ENCODE peak calls at places on chromosomes 7 and 10, in five cellular contexts. M is kidney epithelial cell, G is MCF 10A, B is astrocyte, Y is cardiac fibroblast. N is an unnamed sample.

GRCh38 chr7:101598981-101599681 is 30.0 kb downstream of the MYL10 start:
- DNase-seq in M (no peak), G (no peak), B (no peak), Y (no peak), N (no peak)

GRCh38 chr7:106053109-106053508 is 59.0 kb downstream of the SYPL1 start:
- DNase-seq in M (no peak), G (no peak), B (no peak), Y (no peak), N (no peak)

GRCh38 chr10:13797171-13797570 is 210.4 kb downstream of the PRPF18 start:
- DNase-seq in M (no peak), G (no peak), B (no peak), Y (no peak), N (no peak)

GRCh38 chr10:118963963-118964362 is 65.6 kb upstream of the NANOS1 start:
- DNase-seq in M (no peak), G (no peak), B (no peak), Y (no peak), N (no peak)

GRCh38 chr7:69418865-69419670 is 179.2 kb upstream of the AUTS2 start:
- DNase-seq in M (no peak), G (no peak), B (peak), Y (no peak), N (no peak)

GRCh38 chr10:110076559-110077318 is 69.0 kb downstream of the ADD3 start:
- DNase-seq in M (peak), G (peak), B (peak), Y (peak), N (no peak)

GRCh38 chr10:89175821-89176220 is 31.3 kb downstream of the CH25H start:
- DNase-seq in M (no peak), G (no peak), B (no peak), Y (no peak), N (no peak)

GRCh38 chr10:114043532-114044250 is at the start of gene ADRB1:
- DNase-seq in M (no peak), G (peak), B (peak), Y (peak), N (peak)

GRCh38 chr7:58086871-58087535 is 637.0 kb downstream of the ZNF716 start:
- DNase-seq in M (no peak), G (no peak), B (no peak), Y (no peak), N (no peak)

GRCh38 chr10:110962443-110962842 is 43.0 kb downstream of the SHOC2 start:
- DNase-seq in M (no peak), G (no peak), B (no peak), Y (no peak), N (no peak)

GRCh38 chr7:37924399-37924798 is 4.0 kb downstream of the EPDR1 start:
- DNase-seq in M (no peak), G (no peak), B (peak), Y (no peak), N (no peak)

GRCh38 chr7:144452064-144452463 is 48.6 kb upstream of the NOBOX start:
- DNase-seq in M (no peak), G (no peak), B (no peak), Y (no peak), N (no peak)

GRCh38 chr7:43694399-43694748 is 34.9 kb downstream of the COA1 start:
- DNase-seq in M (no peak), G (peak), B (peak), Y (peak), N (no peak)

GRCh38 chr7:106736123-106736507 is 75.2 kb upstream of the CCDC71L start:
- DNase-seq in M (no peak), G (no peak), B (no peak), Y (no peak), N (no peak)

GRCh38 chr10:130300608-130301025 is 164.4 kb downstream of the GLRX3 start:
- DNase-seq in M (no peak), G (no peak), B (no peak), Y (no peak), N (no peak)

GRCh38 chr10:108696792-108697477 is 1226.4 kb downstream of the XPNPEP1 start:
- DNase-seq in M (no peak), G (no peak), B (no peak), Y (no peak), N (no peak)

GRCh38 chr10:70776455-70777005 is 8.6 kb downstream of the TBATA start:
- DNase-seq in M (no peak), G (no peak), B (no peak), Y (no peak), N (no peak)

GRCh38 chr7:12796397-12797136 is 109.1 kb downstream of the ARL4A start:
- DNase-seq in M (no peak), G (no peak), B (no peak), Y (no peak), N (no peak)

GRCh38 chr10:33115720-33116119 is 157.7 kb upstream of the ITGB1 start:
- DNase-seq in M (no peak), G (no peak), B (peak), Y (peak), N (no peak)

GRCh38 chr10:48224979-48225560 is 49.4 kb downstream of the FRMPD2 start:
- DNase-seq in M (no peak), G (peak), B (no peak), Y (peak), N (no peak)

GRCh38 chr7:130290745-130291144 is 2.2 kb upstream of the CPA4 start:
- DNase-seq in M (peak), G (peak), B (peak), Y (peak), N (no peak)

GRCh38 chr10:72485701-72486100 is 131.0 kb upstream of the DNAJB12 start:
- DNase-seq in M (no peak), G (no peak), B (no peak), Y (no peak), N (no peak)

GRCh38 chr10:116170815-116171250 is 102.2 kb downstream of the GFRA1 start:
- DNase-seq in M (no peak), G (peak), B (peak), Y (peak), N (no peak)

GRCh38 chr7:54864718-54865117 is 105.7 kb upstream of the SEC61G start:
- DNase-seq in M (no peak), G (no peak), B (peak), Y (no peak), N (no peak)

DNA sequence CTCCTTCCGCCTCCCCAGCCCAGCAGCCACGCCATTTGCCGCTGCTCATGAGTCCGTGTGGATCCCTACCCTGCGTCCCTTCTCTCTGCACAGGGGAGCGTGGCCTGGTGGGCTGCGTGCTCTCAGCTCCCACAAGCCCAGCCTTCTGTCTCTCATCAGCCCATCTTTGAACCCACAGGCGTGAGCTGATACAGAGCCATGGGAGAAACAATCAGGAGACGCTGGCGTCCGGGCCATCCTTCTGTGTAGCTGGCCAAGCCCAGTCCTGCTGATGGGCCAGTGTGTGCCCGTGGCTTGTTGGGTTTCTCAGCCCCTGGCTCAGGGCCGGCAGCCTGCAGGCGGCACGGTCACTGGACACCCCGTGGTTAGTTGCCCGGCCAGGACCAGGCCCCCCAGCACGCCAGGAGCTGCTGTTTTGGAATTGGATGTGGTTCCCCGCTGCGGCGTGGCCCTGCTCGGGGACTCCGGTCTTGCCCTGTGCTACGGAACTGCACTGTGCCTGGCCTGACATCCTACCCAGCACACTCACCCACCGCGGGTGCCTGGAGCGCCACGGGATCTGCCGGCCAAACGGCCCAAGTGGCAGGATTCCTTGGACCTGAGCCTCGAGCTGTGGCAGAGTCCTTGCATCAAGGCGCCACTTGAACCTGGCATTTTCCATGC is 88.9 kb downstream of the ELFN1 start:
- DNase-seq in M (no peak), G (no peak), B (no peak), Y (no peak), N (peak)
- TF ChIP-seq CTCF in M (no peak), G (no peak), B (no peak), Y (no peak), N (no peak)

GRCh38 chr7:156816943-156817572 is 75.9 kb downstream of the LMBR1 start:
- DNase-seq in M (no peak), G (peak), B (no peak), Y (peak), N (no peak)
- TF ChIP-seq CTCF in M (peak), G (peak), B (peak), Y (peak), N (peak)

GRCh38 chr10:34726862-34727261 is 88.2 kb downstream of the PARD3 start:
- DNase-seq in M (no peak), G (no peak), B (no peak), Y (no peak), N (no peak)

GRCh38 chr10:34722404-34722803 is 92.7 kb downstream of the PARD3 start:
- DNase-seq in M (no peak), G (no peak), B (no peak), Y (no peak), N (no peak)

GRCh38 chr10:34721201-34721840 is 93.8 kb downstream of the PARD3 start:
- DNase-seq in M (no peak), G (peak), B (peak), Y (peak), N (no peak)

GRCh38 chr10:34727595-34728033 is 87.5 kb downstream of the PARD3 start:
- DNase-seq in M (no peak), G (peak), B (peak), Y (no peak), N (no peak)

DNA sequence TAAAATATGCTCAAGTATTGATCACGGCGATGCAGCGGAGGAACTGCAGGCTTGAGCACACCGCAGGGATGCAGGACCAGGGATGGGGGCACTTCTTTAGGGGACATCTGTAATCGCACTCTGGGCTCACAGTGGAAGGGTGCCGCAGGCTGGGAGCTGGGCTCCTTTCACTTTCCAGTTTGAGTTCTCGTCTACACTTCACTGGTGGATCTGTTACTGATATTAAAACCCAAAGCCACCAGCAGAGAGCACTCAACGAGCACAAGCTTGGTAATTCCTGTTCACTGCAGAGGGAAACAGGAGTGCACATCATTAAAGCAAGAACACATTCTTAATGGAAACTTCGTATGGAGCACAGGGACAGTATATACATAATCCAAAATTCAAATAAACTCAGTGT is 91.3 kb downstream of the PARD3 start:
- DNase-seq in M (no peak), G (peak), B (peak), Y (peak), N (no peak)
- TF ChIP-seq CTCF in M (peak), G (peak), B (peak), Y (peak), N (peak)

GRCh38 chr10:133098426-133099124 is 10.9 kb downstream of the ADGRA1 start:
- DNase-seq in M (no peak), G (no peak), B (no peak), Y (no peak), N (no peak)
- TF ChIP-seq CTCF in M (peak), G (no peak), B (no peak), Y (no peak), N (no peak)

DNA sequence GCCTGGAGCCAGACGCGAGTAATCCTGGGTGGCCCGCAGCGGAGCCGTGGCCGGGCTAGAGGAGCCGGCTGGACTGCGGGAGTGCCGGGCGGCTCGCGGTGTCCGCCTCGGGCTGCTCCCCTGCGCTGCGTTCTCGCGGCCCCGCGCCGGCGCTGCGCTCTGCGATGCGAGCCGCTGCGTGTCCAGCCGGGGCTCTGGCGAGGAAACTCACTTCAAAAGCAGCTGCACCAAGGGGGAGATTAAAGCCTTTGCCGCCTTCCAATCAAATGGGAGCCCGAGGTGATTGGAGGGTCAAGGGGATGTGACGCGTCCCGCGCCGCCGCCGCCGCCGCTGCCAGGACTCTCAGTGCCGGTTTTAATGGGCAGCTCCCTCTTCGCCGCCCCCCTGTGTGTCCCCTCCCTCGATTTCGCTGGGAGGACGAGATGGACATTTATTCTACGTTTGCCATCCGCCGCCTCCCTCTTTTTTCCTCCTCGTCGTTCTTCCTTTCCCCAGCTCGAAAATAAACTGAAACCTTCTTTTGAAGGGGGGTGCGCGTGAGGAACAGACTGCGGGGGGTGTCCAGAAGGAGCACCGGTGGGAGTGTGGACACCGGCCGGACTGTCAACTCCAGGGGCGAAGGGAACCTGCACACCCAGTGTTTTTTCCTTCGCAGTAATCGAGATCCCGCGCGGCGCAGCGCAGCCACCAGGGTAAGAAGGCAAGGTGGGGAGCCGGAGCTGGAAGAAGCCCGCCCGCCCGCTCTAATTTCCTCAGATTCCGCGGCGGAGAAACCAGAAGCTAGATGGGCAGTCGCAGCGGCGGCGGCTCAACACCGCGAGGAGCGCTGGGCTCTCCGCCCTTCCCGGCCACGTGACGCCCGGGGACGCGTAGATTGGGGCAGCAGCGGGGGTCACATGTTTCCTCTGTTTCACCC is at the start of gene ZNF503:
- DNase-seq in M (peak), G (peak), B (peak), Y (peak), N (peak)
- TF ChIP-seq CTCF in M (peak), G (no peak), B (no peak), Y (peak), N (no peak)

N was measured in dorsolateral prefrontal cortex.